ENCODE peak calls at places on chromosomes 6 and 20, in four cellular contexts. One of them, this sample, is unnamed.

GRCh38 chr20:62907377-62908317 is 18.7 kb downstream of the DIDO1 start:
- DNase-seq in mucosa of descending colon: no peak
- DNase-seq in lung: no peak
- DNase-seq in glutamatergic neuron: peak
- DNase-seq in this sample: peak

GRCh38 chr6:68279793-68280557 is 355.1 kb upstream of the ADGRB3 start:
- DNase-seq in mucosa of descending colon: no peak
- DNase-seq in lung: peak
- DNase-seq in glutamatergic neuron: no peak
- DNase-seq in this sample: no peak

GRCh38 chr6:30321692-30322388 is 4.9 kb upstream of the TRIM39 start:
- DNase-seq in glutamatergic neuron: no peak
- DNase-seq in mucosa of descending colon: no peak
- DNase-seq in lung: no peak
- DNase-seq in this sample: no peak

GRCh38 chr6:15441215-15441868 is 195.5 kb downstream of the JARID2 start:
- DNase-seq in glutamatergic neuron: peak
- DNase-seq in mucosa of descending colon: no peak
- DNase-seq in lung: peak
- DNase-seq in this sample: peak

GRCh38 chr20:62953167-62953838 is 794 bp downstream of the SLC17A9 start:
- DNase-seq in lung: no peak
- DNase-seq in glutamatergic neuron: peak
- DNase-seq in mucosa of descending colon: peak
- DNase-seq in this sample: no peak

GRCh38 chr6:132259070-132259469 is 142.2 kb downstream of the MOXD1 start:
- DNase-seq in mucosa of descending colon: no peak
- DNase-seq in glutamatergic neuron: no peak
- DNase-seq in lung: no peak
- DNase-seq in this sample: no peak

GRCh38 chr20:51366155-51366886 is 176.2 kb downstream of the NFATC2 start:
- DNase-seq in glutamatergic neuron: no peak
- DNase-seq in lung: peak
- DNase-seq in mucosa of descending colon: peak
- DNase-seq in this sample: no peak

GRCh38 chr20:47271216-47271615 is 85.3 kb downstream of the ZMYND8 start:
- DNase-seq in glutamatergic neuron: no peak
- DNase-seq in mucosa of descending colon: no peak
- DNase-seq in lung: no peak
- DNase-seq in this sample: no peak

GRCh38 chr6:45531999-45532605 is 154.4 kb upstream of the SUPT3H start:
- DNase-seq in mucosa of descending colon: no peak
- DNase-seq in glutamatergic neuron: no peak
- DNase-seq in lung: no peak
- DNase-seq in this sample: no peak

GRCh38 chr6:157054531-157054979 is 268.8 kb downstream of the TMEM242 start:
- DNase-seq in glutamatergic neuron: no peak
- DNase-seq in mucosa of descending colon: no peak
- DNase-seq in lung: no peak
- DNase-seq in this sample: no peak

GRCh38 chr20:46894579-46894958 is at the start of gene EYA2:
- DNase-seq in glutamatergic neuron: peak
- DNase-seq in lung: no peak
- DNase-seq in mucosa of descending colon: peak
- DNase-seq in this sample: peak

GRCh38 chr20:34951252-34951651 is 4.4 kb downstream of the GSS start:
- DNase-seq in mucosa of descending colon: no peak
- DNase-seq in glutamatergic neuron: no peak
- DNase-seq in lung: no peak
- DNase-seq in this sample: no peak

GRCh38 chr20:25247100-25247665 is 702 bp upstream of the PYGB start:
- DNase-seq in lung: peak
- DNase-seq in glutamatergic neuron: peak
- DNase-seq in mucosa of descending colon: no peak
- DNase-seq in this sample: peak

GRCh38 chr6:168419569-168419968 is 21.4 kb upstream of the SMOC2 start:
- DNase-seq in mucosa of descending colon: no peak
- DNase-seq in lung: no peak
- DNase-seq in glutamatergic neuron: no peak
- DNase-seq in this sample: no peak

GRCh38 chr6:53335224-53335994 is 13.3 kb downstream of the ELOVL5 start:
- DNase-seq in lung: peak
- DNase-seq in glutamatergic neuron: no peak
- DNase-seq in mucosa of descending colon: peak
- DNase-seq in this sample: no peak

GRCh38 chr20:25042531-25043498 is 15.1 kb downstream of the ACSS1 start:
- DNase-seq in glutamatergic neuron: no peak
- DNase-seq in lung: peak
- DNase-seq in mucosa of descending colon: peak
- DNase-seq in this sample: no peak

GRCh38 chr6:48078092-48078491 is 32.9 kb downstream of the PTCHD4 start:
- DNase-seq in glutamatergic neuron: no peak
- DNase-seq in lung: no peak
- DNase-seq in mucosa of descending colon: no peak
- DNase-seq in this sample: no peak

GRCh38 chr20:17895641-17896246 is 72.8 kb downstream of the SNX5 start:
- DNase-seq in mucosa of descending colon: peak
- DNase-seq in lung: peak
- DNase-seq in glutamatergic neuron: no peak
- DNase-seq in this sample: no peak

GRCh38 chr20:62069741-62070216 is 4.1 kb upstream of the TAF4 start:
- DNase-seq in lung: no peak
- DNase-seq in glutamatergic neuron: no peak
- DNase-seq in mucosa of descending colon: no peak
- DNase-seq in this sample: no peak

GRCh38 chr6:139778688-139779087 is 404.2 kb upstream of the CITED2 start:
- DNase-seq in mucosa of descending colon: no peak
- DNase-seq in lung: no peak
- DNase-seq in glutamatergic neuron: no peak
- DNase-seq in this sample: no peak

GRCh38 chr20:55632592-55632991 is 372.7 kb downstream of the CBLN4 start:
- DNase-seq in mucosa of descending colon: no peak
- DNase-seq in glutamatergic neuron: no peak
- DNase-seq in lung: no peak
- DNase-seq in this sample: no peak
- TF ChIP-seq CTCF in mucosa of descending colon: no peak
- TF ChIP-seq CTCF in glutamatergic neuron: no peak
- TF ChIP-seq CTCF in lung: no peak
- TF ChIP-seq CTCF in this sample: no peak

DNA sequence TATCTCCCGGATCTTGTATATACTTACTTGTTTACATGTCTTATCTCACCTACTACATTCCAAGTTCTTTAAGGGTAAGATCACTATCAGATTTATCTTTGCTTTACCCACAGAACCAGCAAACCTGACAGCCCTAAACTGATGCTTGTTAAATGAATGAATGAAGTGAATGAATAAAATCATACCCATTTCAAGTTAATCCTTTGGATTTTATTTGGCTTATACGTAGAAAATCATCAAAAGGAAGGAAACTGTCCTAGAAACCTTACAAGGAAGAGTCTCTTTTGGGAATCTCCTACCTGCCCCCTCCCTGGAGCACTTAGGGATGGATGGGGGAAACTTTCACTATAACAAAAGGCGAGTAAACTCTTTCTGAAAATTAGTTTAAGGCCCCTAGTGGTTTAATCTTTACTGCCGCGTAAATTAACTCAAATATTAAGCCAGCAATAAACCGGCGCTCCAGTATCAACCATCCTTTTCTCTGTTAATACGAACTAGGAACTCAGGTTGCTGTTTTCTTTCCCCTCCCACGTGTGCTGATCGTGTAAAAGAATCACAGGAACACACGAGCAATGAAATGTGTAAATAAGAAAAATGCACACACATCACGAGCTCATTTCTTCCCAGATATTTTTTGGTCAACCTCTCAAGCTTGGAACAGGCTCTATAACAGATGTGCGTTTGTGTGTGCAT is 1.2 kb upstream of the UTRN start:
- DNase-seq in glutamatergic neuron: no peak
- DNase-seq in mucosa of descending colon: no peak
- DNase-seq in lung: peak
- DNase-seq in this sample: no peak
- TF ChIP-seq CTCF in glutamatergic neuron: no peak
- TF ChIP-seq CTCF in mucosa of descending colon: no peak
- TF ChIP-seq CTCF in lung: no peak
- TF ChIP-seq CTCF in this sample: no peak

GRCh38 chr6:104702126-104702841 is 157.4 kb downstream of the HACE1 start:
- DNase-seq in lung: no peak
- DNase-seq in glutamatergic neuron: no peak
- DNase-seq in mucosa of descending colon: no peak
- DNase-seq in this sample: no peak

GRCh38 chr6:104705095-104705707 is 154.5 kb downstream of the HACE1 start:
- DNase-seq in glutamatergic neuron: no peak
- DNase-seq in mucosa of descending colon: no peak
- DNase-seq in lung: no peak
- DNase-seq in this sample: no peak

GRCh38 chr6:104700371-104701185 is 159.1 kb downstream of the HACE1 start:
- DNase-seq in mucosa of descending colon: no peak
- DNase-seq in glutamatergic neuron: no peak
- DNase-seq in lung: no peak
- DNase-seq in this sample: no peak

GRCh38 chr6:104705916-104706442 is 153.7 kb downstream of the HACE1 start:
- DNase-seq in glutamatergic neuron: no peak
- DNase-seq in mucosa of descending colon: no peak
- DNase-seq in lung: no peak
- DNase-seq in this sample: no peak

GRCh38 chr6:104704191-104704590 is 155.5 kb downstream of the HACE1 start:
- DNase-seq in lung: no peak
- DNase-seq in glutamatergic neuron: no peak
- DNase-seq in mucosa of descending colon: no peak
- DNase-seq in this sample: no peak
- TF ChIP-seq CTCF in lung: no peak
- TF ChIP-seq CTCF in glutamatergic neuron: no peak
- TF ChIP-seq CTCF in mucosa of descending colon: no peak
- TF ChIP-seq CTCF in this sample: no peak

DNA sequence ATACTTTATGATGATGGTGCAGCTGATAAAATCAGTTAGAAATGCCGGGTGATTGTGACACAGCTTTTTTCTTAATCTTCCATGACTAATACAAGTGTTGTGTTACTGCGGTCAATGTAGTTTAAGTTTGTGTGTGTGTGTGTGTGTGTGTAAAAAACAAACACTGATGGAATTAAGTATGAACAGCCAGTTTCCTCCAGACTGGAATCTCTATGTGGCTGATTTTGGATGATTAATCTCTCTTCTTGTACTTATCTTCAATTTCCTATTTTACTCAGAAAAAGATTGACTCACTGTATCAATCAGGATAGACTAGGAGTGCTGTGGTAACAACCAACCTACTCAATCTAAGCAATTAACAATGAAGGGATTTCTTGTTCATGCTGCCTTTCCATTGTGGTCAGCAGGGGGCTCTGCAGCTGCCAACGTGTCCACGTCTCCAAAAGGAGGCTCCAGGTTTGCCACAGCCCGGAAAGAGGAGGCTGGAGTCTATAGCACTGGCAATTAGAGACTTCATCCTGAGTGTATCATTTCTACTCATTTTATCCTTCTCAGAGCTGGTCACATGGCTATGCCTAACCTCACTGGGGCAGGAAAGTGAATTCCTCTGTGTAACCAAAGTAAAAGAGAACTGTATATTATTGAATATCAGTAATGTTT is 107.7 kb downstream of the CD109 start:
- DNase-seq in glutamatergic neuron: peak
- DNase-seq in lung: no peak
- DNase-seq in mucosa of descending colon: no peak
- DNase-seq in this sample: peak
- TF ChIP-seq CTCF in glutamatergic neuron: peak
- TF ChIP-seq CTCF in lung: no peak
- TF ChIP-seq CTCF in mucosa of descending colon: no peak
- TF ChIP-seq CTCF in this sample: peak

GRCh38 chr6:127956260-127956888 is 55.5 kb upstream of the THEMIS start:
- DNase-seq in mucosa of descending colon: no peak
- DNase-seq in glutamatergic neuron: no peak
- DNase-seq in lung: no peak
- DNase-seq in this sample: no peak
- TF ChIP-seq CTCF in mucosa of descending colon: no peak
- TF ChIP-seq CTCF in glutamatergic neuron: no peak
- TF ChIP-seq CTCF in lung: no peak
- TF ChIP-seq CTCF in this sample: no peak

GRCh38 chr20:40532103-40532502 is 156.9 kb downstream of the MAFB start:
- DNase-seq in lung: no peak
- DNase-seq in mucosa of descending colon: no peak
- DNase-seq in glutamatergic neuron: no peak
- DNase-seq in this sample: peak
- TF ChIP-seq CTCF in lung: no peak
- TF ChIP-seq CTCF in mucosa of descending colon: no peak
- TF ChIP-seq CTCF in glutamatergic neuron: peak
- TF ChIP-seq CTCF in this sample: peak

GRCh38 chr20:7971536-7972285 is 31.5 kb upstream of the HAO1 start:
- DNase-seq in glutamatergic neuron: no peak
- DNase-seq in mucosa of descending colon: no peak
- DNase-seq in lung: no peak
- DNase-seq in this sample: no peak
- TF ChIP-seq CTCF in glutamatergic neuron: no peak
- TF ChIP-seq CTCF in mucosa of descending colon: no peak
- TF ChIP-seq CTCF in lung: no peak
- TF ChIP-seq CTCF in this sample: no peak

DNA sequence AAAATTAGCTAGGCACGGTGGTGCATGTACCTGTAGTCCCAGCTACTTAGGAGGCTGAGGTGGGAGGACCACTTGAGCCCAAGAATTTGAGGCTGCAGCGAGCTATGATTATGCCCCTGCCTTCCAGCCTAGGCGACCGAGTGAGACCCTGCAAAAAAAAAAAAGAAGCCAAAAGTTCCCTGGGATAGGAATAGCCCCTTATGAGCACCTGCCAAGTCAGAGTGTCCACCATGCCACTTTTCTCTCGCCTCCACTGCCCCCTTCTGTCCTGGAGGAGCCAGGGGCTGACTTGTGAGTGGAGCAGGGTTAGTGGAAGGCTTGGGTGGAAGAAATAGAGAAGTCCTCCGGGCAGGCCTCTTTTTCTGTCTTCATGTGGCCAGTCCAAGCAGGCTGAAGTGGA is 12.1 kb upstream of the DDX27 start:
- DNase-seq in lung: no peak
- DNase-seq in glutamatergic neuron: no peak
- DNase-seq in mucosa of descending colon: no peak
- DNase-seq in this sample: no peak
- TF ChIP-seq CTCF in lung: no peak
- TF ChIP-seq CTCF in glutamatergic neuron: no peak
- TF ChIP-seq CTCF in mucosa of descending colon: no peak
- TF ChIP-seq CTCF in this sample: no peak

DNA sequence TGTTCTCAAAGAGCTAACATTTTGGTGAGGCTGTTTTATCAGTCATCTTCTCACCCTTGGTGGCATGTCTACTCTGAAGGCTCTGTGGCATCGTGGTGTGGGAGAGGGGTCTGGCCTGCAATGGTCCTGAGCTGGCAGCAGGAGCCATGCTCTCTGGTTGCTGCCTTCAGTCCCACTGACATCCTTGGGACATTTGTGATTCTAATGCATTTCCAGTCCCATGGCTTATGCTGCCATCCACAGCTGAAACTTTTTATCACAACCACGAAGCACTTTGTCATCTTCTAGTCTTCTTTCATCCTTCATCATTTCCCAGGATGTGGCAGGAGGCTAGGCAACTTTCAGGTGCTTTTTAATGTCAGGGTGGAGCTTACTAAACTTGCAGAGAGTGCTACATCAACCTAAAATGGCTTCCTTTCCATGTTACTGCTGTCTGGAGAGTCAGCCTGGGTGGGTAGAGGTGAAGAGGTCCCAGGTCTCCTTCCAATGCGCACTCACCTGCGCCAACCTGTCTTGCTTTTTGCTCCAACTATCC is 77.1 kb downstream of the GPR63 start:
- DNase-seq in glutamatergic neuron: no peak
- DNase-seq in lung: no peak
- DNase-seq in mucosa of descending colon: no peak
- DNase-seq in this sample: no peak
- TF ChIP-seq CTCF in glutamatergic neuron: no peak
- TF ChIP-seq CTCF in lung: no peak
- TF ChIP-seq CTCF in mucosa of descending colon: no peak
- TF ChIP-seq CTCF in this sample: no peak

This sample was measured in nephron progenitor cell.